ENCODE peak calls at places on chromosomes 1 and 21, in six cellular contexts. I is neural crest cell, C is RWPE1, E is IMR-90, F is Panc1, W is B cell. M is an unnamed sample.

GRCh38 chr1:2642131-2642559 is 9.3 kb upstream of the MMEL1 start:
- DNase-seq in F (no peak), C (no peak), W (no peak), E (no peak), I (no peak), M (no peak)

GRCh38 chr1:78114034-78114956 is 68.5 kb downstream of the GIPC2 start:
- DNase-seq in W (peak; percentile 51), I (peak; percentile 57), E (peak; percentile 81), F (peak; percentile 62), C (peak; percentile 77), M (no peak)

GRCh38 chr1:175882192-175882591 is 138.8 kb upstream of the TNR start:
- DNase-seq in C (no peak), E (no peak), F (no peak), W (no peak), I (no peak), M (no peak)

GRCh38 chr1:35576061-35576765 is 3.1 kb downstream of the TFAP2E start:
- DNase-seq in I (no peak), W (no peak), E (peak; percentile 26), C (no peak), F (no peak), M (no peak)

GRCh38 chr1:200258447-200259375 is 151.1 kb downstream of the ZNF281 start:
- DNase-seq in F (no peak), I (no peak), E (peak; percentile 21), C (peak; percentile 64), W (no peak), M (no peak)

GRCh38 chr1:218823291-218823900 is 350.3 kb upstream of the LYPLAL1 start:
- DNase-seq in I (no peak), C (no peak), W (no peak), F (no peak), E (peak; percentile 94), M (peak; percentile 96)

GRCh38 chr1:6071219-6071618 is 25.5 kb downstream of the KCNAB2 start:
- DNase-seq in I (no peak), C (no peak), W (no peak), E (no peak), F (no peak), M (no peak)

GRCh38 chr1:163450986-163451385 is 129.2 kb downstream of the NUF2 start:
- DNase-seq in C (no peak), E (no peak), I (no peak), W (no peak), F (no peak), M (no peak)

GRCh38 chr1:45356186-45356585 is 15.9 kb upstream of the MUTYH start:
- DNase-seq in C (no peak), W (no peak), E (peak; percentile 55), I (no peak), F (no peak), M (no peak)

GRCh38 chr1:156862602-156863599 is 2.2 kb downstream of the NTRK1 start:
- DNase-seq in W (no peak), I (no peak), C (no peak), E (no peak), F (no peak), M (no peak)

GRCh38 chr1:242761556-242761955 is 237.1 kb upstream of the PLD5 start:
- DNase-seq in E (no peak), W (no peak), C (no peak), F (no peak), I (no peak), M (no peak)

GRCh38 chr21:45940621-45941337 is 40.8 kb upstream of the COL6A1 start:
- DNase-seq in I (no peak), E (no peak), F (no peak), C (no peak), W (no peak), M (no peak)

GRCh38 chr1:241950390-241950789 is 7.2 kb upstream of the BECN2 start:
- DNase-seq in F (no peak), C (peak; percentile 70), W (no peak), I (no peak), E (peak; percentile 45), M (peak; percentile 62)

DNA sequence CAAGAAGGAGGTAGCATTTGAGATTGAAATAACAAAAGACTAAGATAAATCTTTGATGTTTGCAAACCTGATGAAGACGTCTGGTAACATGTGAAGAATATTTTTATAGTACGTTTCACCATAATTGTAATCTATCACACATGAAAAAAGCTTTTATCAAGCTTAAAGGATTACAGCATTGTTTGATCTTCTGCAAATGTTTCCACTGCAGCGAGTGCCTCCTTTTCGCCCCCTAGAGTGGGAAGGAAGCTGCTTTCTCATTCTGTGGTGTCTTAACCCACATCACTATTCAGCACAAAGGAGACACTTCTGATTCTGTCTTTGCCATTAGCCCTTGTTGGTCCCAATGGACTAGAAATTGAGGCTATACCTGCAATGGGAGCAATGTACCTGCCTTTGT is 46.0 kb upstream of the IL12RB2 start:
- DNase-seq in F (no peak), I (no peak), C (no peak), W (no peak), E (no peak), M (no peak)
- TF ChIP-seq CTCF in F (peak; percentile 29), I (peak; percentile 36), C (no peak), W (no peak), E (no peak), M (no peak)

GRCh38 chr1:203528098-203528497 is 34.1 kb downstream of the OPTC start:
- DNase-seq in F (no peak), I (no peak), C (no peak), W (no peak), E (no peak), M (no peak)
- TF ChIP-seq CTCF in F (no peak), I (no peak), C (no peak), W (no peak), E (no peak), M (no peak)

GRCh38 chr1:178055779-178056471 is 38.0 kb upstream of the RASAL2 start:
- DNase-seq in W (no peak), E (peak; percentile 25), F (peak; percentile 54), C (no peak), I (no peak), M (no peak)
- TF ChIP-seq CTCF in W (no peak), E (peak; percentile 8), F (peak; percentile 33), C (no peak), I (no peak), M (no peak)

DNA sequence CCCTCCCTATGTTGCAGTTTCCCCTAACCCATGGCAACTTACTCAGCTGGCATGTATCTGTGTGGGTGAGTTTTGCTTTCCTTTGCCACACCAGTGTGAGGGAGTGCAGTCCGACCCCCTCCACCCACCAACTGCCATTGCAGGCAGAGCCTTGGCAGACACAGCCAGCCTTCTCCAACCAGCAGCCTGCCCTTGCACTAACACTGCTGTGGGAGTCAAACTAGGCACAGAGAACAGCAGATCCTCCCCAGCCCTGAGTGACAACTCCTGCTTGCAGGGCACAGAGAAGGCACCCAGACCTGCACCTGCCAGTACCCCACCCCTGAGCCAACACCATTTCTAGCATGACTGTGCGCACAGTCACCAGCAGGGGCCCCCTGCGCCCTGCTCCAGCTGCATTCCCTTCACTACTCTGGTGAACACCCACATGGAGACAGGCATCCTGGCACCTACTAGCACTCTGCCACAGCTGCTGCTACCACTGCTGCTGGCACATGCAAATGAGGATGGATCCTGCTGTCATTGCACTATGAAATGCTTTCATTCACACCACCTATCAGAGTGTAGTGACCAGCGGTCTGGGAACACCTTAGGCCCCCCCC is 98.4 kb downstream of the MAGI3 start:
- DNase-seq in C (no peak), W (no peak), I (no peak), E (no peak), F (no peak), M (no peak)
- TF ChIP-seq CTCF in C (no peak), W (no peak), I (no peak), E (peak; percentile 18), F (no peak), M (peak; percentile 5)

GRCh38 chr1:116763787-116764465 is 9.7 kb downstream of the CD2 start:
- DNase-seq in C (peak; percentile 33), I (peak; percentile 24), E (no peak), W (no peak), F (no peak), M (no peak)
- TF ChIP-seq CTCF in C (no peak), I (peak; percentile 53), E (peak; percentile 8), W (peak; percentile 20), F (peak; percentile 59), M (peak; percentile 53)

GRCh38 chr1:50969611-50970507 is at the start of gene CDKN2C:
- DNase-seq in F (peak; percentile 79), W (peak; percentile 51), I (peak; percentile 38), C (peak; percentile 62), E (peak; percentile 86), M (peak; percentile 77)
- TF ChIP-seq CTCF in F (no peak), W (no peak), I (peak; percentile 23), C (no peak), E (peak; percentile 4), M (peak; percentile 23)

DNA sequence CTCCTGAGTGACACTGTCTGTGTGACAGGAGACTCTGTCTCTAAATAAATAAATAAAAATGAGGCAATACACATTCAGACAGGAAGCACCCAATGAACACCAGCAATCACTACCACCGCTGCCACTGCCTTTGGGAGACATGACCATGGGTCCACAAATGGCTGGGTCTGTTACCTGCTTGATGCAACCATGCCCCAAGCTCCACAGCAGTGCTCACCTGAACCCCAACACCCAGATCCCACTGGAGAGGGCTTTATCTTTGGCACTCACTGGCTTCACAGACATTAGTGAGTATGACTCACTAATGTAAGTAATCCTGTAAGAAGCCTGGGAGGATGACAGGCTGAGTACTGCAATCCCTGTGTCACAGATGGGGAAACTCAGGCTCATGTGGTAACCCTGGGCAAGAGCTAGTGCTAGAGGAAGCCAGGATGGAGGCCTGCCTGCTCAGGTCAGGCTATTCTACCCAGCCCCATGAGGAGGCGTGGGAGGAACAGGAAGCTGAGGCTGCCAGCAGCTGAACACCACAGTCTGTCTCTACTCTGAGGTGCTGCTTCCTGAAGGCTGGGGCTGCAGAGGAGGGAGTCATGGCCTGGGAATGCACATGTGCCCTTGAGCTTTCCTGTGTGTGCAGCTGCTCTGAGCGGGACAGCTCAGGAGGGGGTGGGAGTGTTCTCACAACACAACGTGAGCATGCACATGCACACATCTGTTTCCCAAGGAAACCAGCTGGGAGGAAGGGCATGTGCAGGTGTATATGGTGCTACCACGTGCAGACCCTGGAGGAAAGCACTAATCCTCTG is 43.0 kb downstream of the SLC9A1 start:
- DNase-seq in E (peak; percentile 100), C (peak; percentile 97), F (peak; percentile 97), W (peak; percentile 65), I (no peak), M (peak; percentile 99)
- TF ChIP-seq CTCF in E (peak; percentile 60), C (no peak), F (no peak), W (peak; percentile 26), I (no peak), M (peak; percentile 65)